ENCODE peak calls at places on chromosomes 3 and 15, in eight cellular contexts. One of them, this sample, is unnamed.

GRCh38 chr3:183697123-183697609 is 431 bp upstream of the YEATS2 start:
- DNase-seq in GM12892: no peak
- DNase-seq in RWPE1: no peak
- DNase-seq in epithelial cell of esophagus: no peak
- DNase-seq in T-helper 2 cell: no peak
- DNase-seq in tibial nerve: no peak
- DNase-seq in stimulated activated CD4-positive, alpha-beta T cell treated with anti-CD3 and anti-CD28 coated beads, Interleukin-4, amount 100 ng/mL, for 1 hour: no peak
- DNase-seq in caudate nucleus: no peak
- DNase-seq in this sample: no peak

GRCh38 chr3:188294823-188295487 is 141.0 kb downstream of the LPP start:
- DNase-seq in tibial nerve: no peak
- DNase-seq in T-helper 2 cell: no peak
- DNase-seq in epithelial cell of esophagus: peak
- DNase-seq in caudate nucleus: no peak
- DNase-seq in stimulated activated CD4-positive, alpha-beta T cell treated with anti-CD3 and anti-CD28 coated beads, Interleukin-4, amount 100 ng/mL, for 1 hour: no peak
- DNase-seq in RWPE1: peak
- DNase-seq in GM12892: no peak
- DNase-seq in this sample: no peak

GRCh38 chr3:194871143-194871863 is 185.6 kb downstream of the FAM43A start:
- DNase-seq in epithelial cell of esophagus: peak
- DNase-seq in caudate nucleus: no peak
- DNase-seq in GM12892: peak
- DNase-seq in T-helper 2 cell: no peak
- DNase-seq in RWPE1: peak
- DNase-seq in stimulated activated CD4-positive, alpha-beta T cell treated with anti-CD3 and anti-CD28 coated beads, Interleukin-4, amount 100 ng/mL, for 1 hour: no peak
- DNase-seq in tibial nerve: no peak
- DNase-seq in this sample: peak

GRCh38 chr3:52134761-52135160 is 19.5 kb downstream of the POC1A start:
- DNase-seq in epithelial cell of esophagus: no peak
- DNase-seq in stimulated activated CD4-positive, alpha-beta T cell treated with anti-CD3 and anti-CD28 coated beads, Interleukin-4, amount 100 ng/mL, for 1 hour: no peak
- DNase-seq in GM12892: no peak
- DNase-seq in T-helper 2 cell: no peak
- DNase-seq in RWPE1: no peak
- DNase-seq in caudate nucleus: no peak
- DNase-seq in tibial nerve: no peak
- DNase-seq in this sample: no peak

GRCh38 chr3:95154775-95155174 is 1091.9 kb downstream of the NSUN3 start:
- DNase-seq in epithelial cell of esophagus: peak
- DNase-seq in tibial nerve: no peak
- DNase-seq in stimulated activated CD4-positive, alpha-beta T cell treated with anti-CD3 and anti-CD28 coated beads, Interleukin-4, amount 100 ng/mL, for 1 hour: no peak
- DNase-seq in T-helper 2 cell: no peak
- DNase-seq in GM12892: no peak
- DNase-seq in RWPE1: peak
- DNase-seq in caudate nucleus: no peak
- DNase-seq in this sample: no peak

GRCh38 chr3:11371758-11372157 is 99.6 kb downstream of the ATG7 start:
- DNase-seq in RWPE1: no peak
- DNase-seq in epithelial cell of esophagus: no peak
- DNase-seq in stimulated activated CD4-positive, alpha-beta T cell treated with anti-CD3 and anti-CD28 coated beads, Interleukin-4, amount 100 ng/mL, for 1 hour: no peak
- DNase-seq in caudate nucleus: no peak
- DNase-seq in T-helper 2 cell: no peak
- DNase-seq in GM12892: no peak
- DNase-seq in tibial nerve: no peak
- DNase-seq in this sample: no peak

GRCh38 chr3:100289339-100289738 is 28.5 kb downstream of the TBC1D23 start:
- DNase-seq in stimulated activated CD4-positive, alpha-beta T cell treated with anti-CD3 and anti-CD28 coated beads, Interleukin-4, amount 100 ng/mL, for 1 hour: no peak
- DNase-seq in caudate nucleus: no peak
- DNase-seq in RWPE1: no peak
- DNase-seq in epithelial cell of esophagus: no peak
- DNase-seq in T-helper 2 cell: no peak
- DNase-seq in GM12892: no peak
- DNase-seq in tibial nerve: no peak
- DNase-seq in this sample: no peak

GRCh38 chr3:187044871-187045552 is 94.3 kb downstream of the RPL39L start:
- DNase-seq in epithelial cell of esophagus: no peak
- DNase-seq in tibial nerve: peak
- DNase-seq in GM12892: no peak
- DNase-seq in RWPE1: no peak
- DNase-seq in caudate nucleus: no peak
- DNase-seq in T-helper 2 cell: no peak
- DNase-seq in stimulated activated CD4-positive, alpha-beta T cell treated with anti-CD3 and anti-CD28 coated beads, Interleukin-4, amount 100 ng/mL, for 1 hour: no peak
- DNase-seq in this sample: peak

GRCh38 chr15:49810651-49811175 is 189.9 kb downstream of the DTWD1 start:
- DNase-seq in stimulated activated CD4-positive, alpha-beta T cell treated with anti-CD3 and anti-CD28 coated beads, Interleukin-4, amount 100 ng/mL, for 1 hour: no peak
- DNase-seq in RWPE1: no peak
- DNase-seq in GM12892: no peak
- DNase-seq in epithelial cell of esophagus: no peak
- DNase-seq in T-helper 2 cell: no peak
- DNase-seq in tibial nerve: no peak
- DNase-seq in caudate nucleus: no peak
- DNase-seq in this sample: no peak

GRCh38 chr3:16253601-16254000 is 11.1 kb downstream of the DPH3 start:
- DNase-seq in tibial nerve: peak
- DNase-seq in RWPE1: no peak
- DNase-seq in epithelial cell of esophagus: peak
- DNase-seq in stimulated activated CD4-positive, alpha-beta T cell treated with anti-CD3 and anti-CD28 coated beads, Interleukin-4, amount 100 ng/mL, for 1 hour: no peak
- DNase-seq in T-helper 2 cell: no peak
- DNase-seq in caudate nucleus: no peak
- DNase-seq in GM12892: no peak
- DNase-seq in this sample: peak

GRCh38 chr15:49900036-49900435 is 219.0 kb downstream of the ATP8B4 start:
- DNase-seq in GM12892: no peak
- DNase-seq in T-helper 2 cell: no peak
- DNase-seq in epithelial cell of esophagus: no peak
- DNase-seq in caudate nucleus: no peak
- DNase-seq in tibial nerve: no peak
- DNase-seq in RWPE1: no peak
- DNase-seq in stimulated activated CD4-positive, alpha-beta T cell treated with anti-CD3 and anti-CD28 coated beads, Interleukin-4, amount 100 ng/mL, for 1 hour: no peak
- DNase-seq in this sample: no peak

GRCh38 chr15:84814826-84815375 is 2.3 kb upstream of the ALPK3 start:
- DNase-seq in epithelial cell of esophagus: no peak
- DNase-seq in GM12892: no peak
- DNase-seq in T-helper 2 cell: no peak
- DNase-seq in tibial nerve: no peak
- DNase-seq in stimulated activated CD4-positive, alpha-beta T cell treated with anti-CD3 and anti-CD28 coated beads, Interleukin-4, amount 100 ng/mL, for 1 hour: no peak
- DNase-seq in caudate nucleus: no peak
- DNase-seq in RWPE1: no peak
- DNase-seq in this sample: no peak

GRCh38 chr3:58487140-58487886 is 4.6 kb upstream of the KCTD6 start:
- DNase-seq in RWPE1: peak
- DNase-seq in GM12892: no peak
- DNase-seq in stimulated activated CD4-positive, alpha-beta T cell treated with anti-CD3 and anti-CD28 coated beads, Interleukin-4, amount 100 ng/mL, for 1 hour: no peak
- DNase-seq in tibial nerve: no peak
- DNase-seq in caudate nucleus: no peak
- DNase-seq in epithelial cell of esophagus: peak
- DNase-seq in T-helper 2 cell: no peak
- DNase-seq in this sample: peak

GRCh38 chr3:128274837-128275236 is 121.6 kb downstream of the EEFSEC start:
- DNase-seq in stimulated activated CD4-positive, alpha-beta T cell treated with anti-CD3 and anti-CD28 coated beads, Interleukin-4, amount 100 ng/mL, for 1 hour: no peak
- DNase-seq in T-helper 2 cell: no peak
- DNase-seq in tibial nerve: no peak
- DNase-seq in epithelial cell of esophagus: peak
- DNase-seq in caudate nucleus: no peak
- DNase-seq in GM12892: no peak
- DNase-seq in RWPE1: peak
- DNase-seq in this sample: no peak

GRCh38 chr3:128945878-128946175 is 48.0 kb downstream of the CFAP92 start:
- DNase-seq in stimulated activated CD4-positive, alpha-beta T cell treated with anti-CD3 and anti-CD28 coated beads, Interleukin-4, amount 100 ng/mL, for 1 hour: no peak
- DNase-seq in epithelial cell of esophagus: no peak
- DNase-seq in RWPE1: no peak
- DNase-seq in tibial nerve: no peak
- DNase-seq in T-helper 2 cell: no peak
- DNase-seq in caudate nucleus: no peak
- DNase-seq in GM12892: no peak
- DNase-seq in this sample: no peak

GRCh38 chr3:4979401-4980228 is at the start of gene BHLHE40:
- DNase-seq in caudate nucleus: no peak
- DNase-seq in tibial nerve: peak
- DNase-seq in RWPE1: no peak
- DNase-seq in T-helper 2 cell: no peak
- DNase-seq in GM12892: no peak
- DNase-seq in epithelial cell of esophagus: no peak
- DNase-seq in stimulated activated CD4-positive, alpha-beta T cell treated with anti-CD3 and anti-CD28 coated beads, Interleukin-4, amount 100 ng/mL, for 1 hour: no peak
- DNase-seq in this sample: peak

GRCh38 chr3:178971614-178972013 is 100.0 kb downstream of the ZMAT3 start:
- DNase-seq in tibial nerve: no peak
- DNase-seq in caudate nucleus: no peak
- DNase-seq in T-helper 2 cell: no peak
- DNase-seq in stimulated activated CD4-positive, alpha-beta T cell treated with anti-CD3 and anti-CD28 coated beads, Interleukin-4, amount 100 ng/mL, for 1 hour: no peak
- DNase-seq in RWPE1: peak
- DNase-seq in GM12892: no peak
- DNase-seq in epithelial cell of esophagus: peak
- DNase-seq in this sample: no peak

GRCh38 chr15:58951388-58952060 is 18.0 kb upstream of the SLTM start:
- DNase-seq in RWPE1: peak
- DNase-seq in GM12892: no peak
- DNase-seq in caudate nucleus: no peak
- DNase-seq in T-helper 2 cell: no peak
- DNase-seq in tibial nerve: no peak
- DNase-seq in stimulated activated CD4-positive, alpha-beta T cell treated with anti-CD3 and anti-CD28 coated beads, Interleukin-4, amount 100 ng/mL, for 1 hour: no peak
- DNase-seq in epithelial cell of esophagus: peak
- DNase-seq in this sample: no peak

GRCh38 chr15:87538327-87538834 is 718.2 kb downstream of the NTRK3 start:
- DNase-seq in RWPE1: no peak
- DNase-seq in T-helper 2 cell: no peak
- DNase-seq in stimulated activated CD4-positive, alpha-beta T cell treated with anti-CD3 and anti-CD28 coated beads, Interleukin-4, amount 100 ng/mL, for 1 hour: no peak
- DNase-seq in caudate nucleus: no peak
- DNase-seq in tibial nerve: no peak
- DNase-seq in GM12892: no peak
- DNase-seq in epithelial cell of esophagus: no peak
- DNase-seq in this sample: no peak

GRCh38 chr15:78209646-78210348 is 24.6 kb downstream of the ACSBG1 start:
- DNase-seq in caudate nucleus: no peak
- DNase-seq in stimulated activated CD4-positive, alpha-beta T cell treated with anti-CD3 and anti-CD28 coated beads, Interleukin-4, amount 100 ng/mL, for 1 hour: no peak
- DNase-seq in GM12892: no peak
- DNase-seq in epithelial cell of esophagus: no peak
- DNase-seq in tibial nerve: no peak
- DNase-seq in RWPE1: no peak
- DNase-seq in T-helper 2 cell: no peak
- DNase-seq in this sample: peak

GRCh38 chr3:148881286-148881685 is 16.2 kb downstream of the CPA3 start:
- DNase-seq in RWPE1: no peak
- DNase-seq in tibial nerve: no peak
- DNase-seq in stimulated activated CD4-positive, alpha-beta T cell treated with anti-CD3 and anti-CD28 coated beads, Interleukin-4, amount 100 ng/mL, for 1 hour: no peak
- DNase-seq in GM12892: no peak
- DNase-seq in caudate nucleus: no peak
- DNase-seq in epithelial cell of esophagus: no peak
- DNase-seq in T-helper 2 cell: no peak
- DNase-seq in this sample: no peak

GRCh38 chr15:36941798-36942197 is 158.6 kb downstream of the MEIS2 start:
- DNase-seq in GM12892: no peak
- DNase-seq in epithelial cell of esophagus: no peak
- DNase-seq in RWPE1: no peak
- DNase-seq in T-helper 2 cell: no peak
- DNase-seq in stimulated activated CD4-positive, alpha-beta T cell treated with anti-CD3 and anti-CD28 coated beads, Interleukin-4, amount 100 ng/mL, for 1 hour: no peak
- DNase-seq in caudate nucleus: no peak
- DNase-seq in tibial nerve: no peak
- DNase-seq in this sample: no peak

GRCh38 chr3:134197681-134198261 is 52.9 kb downstream of the RYK start:
- DNase-seq in caudate nucleus: no peak
- DNase-seq in epithelial cell of esophagus: peak
- DNase-seq in T-helper 2 cell: no peak
- DNase-seq in tibial nerve: no peak
- DNase-seq in stimulated activated CD4-positive, alpha-beta T cell treated with anti-CD3 and anti-CD28 coated beads, Interleukin-4, amount 100 ng/mL, for 1 hour: no peak
- DNase-seq in GM12892: peak
- DNase-seq in RWPE1: peak
- DNase-seq in this sample: no peak

GRCh38 chr3:127706312-127706711 is 33.6 kb downstream of the ABTB1 start:
- DNase-seq in stimulated activated CD4-positive, alpha-beta T cell treated with anti-CD3 and anti-CD28 coated beads, Interleukin-4, amount 100 ng/mL, for 1 hour: no peak
- DNase-seq in T-helper 2 cell: no peak
- DNase-seq in tibial nerve: no peak
- DNase-seq in GM12892: no peak
- DNase-seq in caudate nucleus: no peak
- DNase-seq in epithelial cell of esophagus: no peak
- DNase-seq in RWPE1: no peak
- DNase-seq in this sample: no peak

GRCh38 chr3:149299938-149300791 is 33.3 kb downstream of the TM4SF18 start:
- DNase-seq in stimulated activated CD4-positive, alpha-beta T cell treated with anti-CD3 and anti-CD28 coated beads, Interleukin-4, amount 100 ng/mL, for 1 hour: no peak
- DNase-seq in GM12892: no peak
- DNase-seq in T-helper 2 cell: no peak
- DNase-seq in RWPE1: peak
- DNase-seq in tibial nerve: no peak
- DNase-seq in caudate nucleus: no peak
- DNase-seq in epithelial cell of esophagus: peak
- DNase-seq in this sample: no peak

GRCh38 chr15:45181491-45182285 is 6.1 kb downstream of the SHF start:
- DNase-seq in RWPE1: no peak
- DNase-seq in T-helper 2 cell: no peak
- DNase-seq in GM12892: no peak
- DNase-seq in stimulated activated CD4-positive, alpha-beta T cell treated with anti-CD3 and anti-CD28 coated beads, Interleukin-4, amount 100 ng/mL, for 1 hour: no peak
- DNase-seq in caudate nucleus: no peak
- DNase-seq in tibial nerve: no peak
- DNase-seq in epithelial cell of esophagus: no peak
- DNase-seq in this sample: no peak

GRCh38 chr15:34719883-34720148 is 35.0 kb downstream of the GJD2 start:
- DNase-seq in stimulated activated CD4-positive, alpha-beta T cell treated with anti-CD3 and anti-CD28 coated beads, Interleukin-4, amount 100 ng/mL, for 1 hour: no peak
- DNase-seq in caudate nucleus: no peak
- DNase-seq in T-helper 2 cell: no peak
- DNase-seq in RWPE1: no peak
- DNase-seq in tibial nerve: no peak
- DNase-seq in GM12892: no peak
- DNase-seq in epithelial cell of esophagus: no peak
- DNase-seq in this sample: no peak